ENCODE peak calls at places on chromosomes 5 and 9, in four cellular contexts. F is IMR-90, W is cardiac muscle cell, H is heart right ventricle. M is an unnamed sample.

GRCh38 chr5:37712750-37713149 is 127.1 kb downstream of the GDNF start:
- DNase-seq in W (no peak), F (no peak), H (no peak), M (no peak)

GRCh38 chr5:122468351-122469111 is 156.5 kb downstream of the SNCAIP start:
- DNase-seq in W (no peak), F (no peak), H (no peak), M (no peak)

GRCh38 chr5:79503794-79504495 is 10.0 kb downstream of the HOMER1 start:
- DNase-seq in W (no peak), F (peak; percentile 49), H (no peak), M (peak; percentile 34)

GRCh38 chr5:74056789-74057164 is 430.8 kb downstream of the ARHGEF28 start:
- DNase-seq in F (peak; percentile 33), W (peak; percentile 31), H (no peak), M (peak; percentile 33)

GRCh38 chr9:127693143-127693542 is 13.6 kb upstream of the CFAP157 start:
- DNase-seq in W (no peak), H (no peak), F (no peak), M (no peak)

GRCh38 chr9:77304543-77304942 is 127.2 kb downstream of the VPS13A start:
- DNase-seq in F (peak; percentile 11), W (no peak), H (no peak), M (peak; percentile 16)

GRCh38 chr9:113633782-113634596 is 170.5 kb downstream of the RGS3 start:
- DNase-seq in F (peak; percentile 36), W (no peak), H (no peak), M (no peak)

GRCh38 chr9:77957652-77958051 is 74.0 kb downstream of the GNAQ start:
- DNase-seq in W (no peak), H (no peak), F (no peak), M (no peak)

GRCh38 chr9:126122901-126123616 is 203.6 kb upstream of the MVB12B start:
- DNase-seq in F (no peak), H (no peak), W (no peak), M (no peak)

GRCh38 chr9:130129425-130130061 is 42.7 kb upstream of the NCS1 start:
- DNase-seq in F (peak; percentile 90), W (no peak), H (no peak), M (no peak)

GRCh38 chr5:115170128-115170923 is 618 bp upstream of the TRIM36 start:
- DNase-seq in W (peak; percentile 69), H (no peak), F (peak; percentile 1), M (peak; percentile 18)

GRCh38 chr5:153276151-153276550 is 214.3 kb upstream of the GRIA1 start:
- DNase-seq in W (peak; percentile 89), F (no peak), H (no peak), M (peak; percentile 58)

GRCh38 chr5:158739941-158740340 is 359.8 kb downstream of the EBF1 start:
- DNase-seq in W (peak; percentile 17), F (no peak), H (no peak), M (peak; percentile 51)
- TF ChIP-seq CTCF in W (peak; percentile 59), F (no peak), H (peak; percentile 62), M (peak; percentile 49)

DNA sequence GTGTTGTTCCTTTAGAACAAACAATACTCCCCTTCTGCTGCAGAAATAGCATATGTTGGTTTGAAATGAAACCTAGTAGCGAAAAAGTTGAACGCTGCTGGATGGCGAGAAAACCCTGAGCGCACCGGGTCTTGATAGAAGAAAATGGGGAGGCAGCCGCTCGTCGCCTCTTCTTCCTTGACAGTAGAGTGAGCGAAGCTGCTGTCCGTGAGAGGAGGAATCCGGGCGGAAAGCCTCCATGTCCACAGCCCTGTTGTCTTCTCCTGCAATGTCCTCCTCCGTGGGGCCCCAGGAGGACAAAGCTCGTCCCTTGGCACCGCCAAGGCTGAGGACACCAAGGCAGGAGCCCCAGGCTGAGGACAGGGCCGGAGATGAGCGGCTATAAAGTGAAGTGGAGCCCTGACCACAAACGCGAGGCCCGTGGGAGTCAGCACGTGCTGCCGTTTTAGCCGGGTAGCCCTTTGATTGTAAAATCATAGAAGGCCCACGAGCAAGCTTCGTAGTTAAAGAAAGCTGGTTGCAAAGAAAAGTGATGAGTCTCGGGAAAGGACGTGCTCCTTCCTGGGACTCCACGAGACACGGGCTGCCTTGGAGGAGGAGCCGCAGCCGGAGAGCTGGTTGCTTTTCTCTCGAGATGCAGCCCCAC is 35.6 kb downstream of the MRPL36 start:
- DNase-seq in H (no peak), W (no peak), F (no peak), M (no peak)
- TF ChIP-seq CTCF in H (no peak), W (no peak), F (no peak), M (no peak)

DNA sequence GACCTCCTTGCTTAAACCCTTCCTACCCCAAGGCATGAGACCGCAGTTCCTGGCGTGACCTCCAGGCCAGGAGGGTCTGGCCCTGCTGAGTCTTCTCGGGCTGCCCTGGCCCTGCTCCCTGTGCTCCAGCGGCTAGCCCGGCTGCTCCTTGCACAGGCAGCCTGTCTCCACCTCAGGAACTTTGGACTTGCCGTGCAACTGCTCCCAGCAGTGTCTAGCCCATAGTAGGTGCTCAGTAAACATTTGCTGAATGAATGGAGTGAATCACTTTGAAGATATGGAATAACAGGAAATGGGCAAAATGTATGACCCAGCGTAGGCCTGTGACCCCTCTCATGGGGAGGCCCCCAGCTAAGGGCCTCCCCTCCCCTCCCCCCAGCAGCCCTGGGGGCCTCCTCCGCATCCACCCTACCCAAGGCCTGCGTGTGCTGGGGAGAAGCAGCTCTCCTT is 127.1 kb downstream of the ZNF354C start:
- DNase-seq in H (no peak), F (no peak), W (no peak), M (no peak)
- TF ChIP-seq CTCF in H (no peak), F (no peak), W (peak; percentile 29), M (peak; percentile 20)

DNA sequence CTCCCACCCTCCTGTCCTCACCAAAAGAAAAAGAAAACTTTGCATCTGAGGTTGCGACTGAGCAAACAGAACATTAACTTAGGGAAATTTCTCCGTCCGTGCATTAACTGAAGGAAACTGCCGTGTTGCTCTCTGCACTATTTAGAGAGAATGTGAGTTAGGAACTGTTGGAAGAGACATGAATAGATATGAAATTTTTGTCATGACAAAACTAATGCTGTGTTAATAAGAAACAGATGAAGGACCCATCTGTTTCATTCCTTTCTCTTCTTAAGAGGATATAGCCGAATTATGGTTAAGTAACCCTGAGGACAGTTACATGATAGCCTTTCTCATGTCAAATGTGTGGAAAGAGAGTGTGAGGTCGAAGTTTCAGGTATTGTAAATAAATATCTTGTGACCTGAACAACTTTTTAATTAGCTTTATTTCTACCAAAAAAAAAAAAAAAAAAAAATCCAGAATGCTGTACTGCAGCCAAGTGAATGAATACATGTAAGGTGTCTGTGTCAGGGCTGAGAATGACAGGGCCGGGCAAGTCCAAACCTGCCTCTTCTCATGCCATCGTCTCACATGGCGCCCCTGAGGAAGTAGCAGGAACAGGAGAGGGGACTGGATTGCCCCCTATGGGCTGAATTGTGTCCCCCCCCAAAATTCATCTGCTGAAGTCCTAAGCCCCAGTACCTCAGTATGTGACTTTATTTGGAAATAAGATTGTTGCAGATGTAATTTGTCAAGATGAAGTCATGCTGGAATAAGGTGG is 35.6 kb upstream of the ANKRD33B start:
- DNase-seq in H (no peak), W (no peak), F (peak; percentile 60), M (peak; percentile 90)
- TF ChIP-seq CTCF in H (no peak), W (no peak), F (no peak), M (no peak)